ENCODE peak calls at places on chromosomes 16 and 17, in six cellular contexts. B is aorta; M is T-helper 2 cell; D is stimulated activated CD4-positive, alpha-beta T cell treated with anti-CD3 and anti-CD28 coated beads, Interleukin-2, amount 100 ng/mL, for 48 hours; Y is NCI-H510A; G is EL. O is an unnamed sample.

GRCh38 chr16:75309899-75310430 is 58.5 kb upstream of the BCAR1 start:
- DNase-seq in M (no peak), B (no peak), D (no peak), G (no peak), Y (no peak), O (no peak)

GRCh38 chr17:81109957-81110356 is 55.4 kb upstream of the PVALEF start:
- DNase-seq in G (no peak), Y (no peak), D (no peak), M (no peak), B (no peak), O (no peak)

GRCh38 chr17:48753794-48754499 is 25.4 kb upstream of the HOXB13 start:
- DNase-seq in M (no peak), B (no peak), G (peak), Y (no peak), D (no peak), O (no peak)

GRCh38 chr17:71632328-71632727 is 488.5 kb upstream of the SOX9 start:
- DNase-seq in B (no peak), Y (no peak), D (no peak), M (no peak), G (peak), O (no peak)

GRCh38 chr17:65925606-65926307 is 266.2 kb downstream of the CEP112 start:
- DNase-seq in Y (no peak), G (no peak), M (no peak), D (no peak), B (no peak), O (no peak)

GRCh38 chr17:81065500-81065899 is 30.5 kb downstream of the BAIAP2 start:
- DNase-seq in M (no peak), D (no peak), Y (no peak), G (no peak), B (no peak), O (no peak)

GRCh38 chr17:67656494-67657203 is 61.1 kb upstream of the NOL11 start:
- DNase-seq in M (no peak), D (no peak), Y (no peak), G (no peak), B (no peak), O (no peak)

GRCh38 chr16:84024854-84025253 is 17.7 kb downstream of the SLC38A8 start:
- DNase-seq in B (no peak), D (no peak), Y (no peak), G (no peak), M (no peak), O (no peak)

GRCh38 chr17:27586203-27586701 is 44.7 kb upstream of the LGALS9 start:
- DNase-seq in Y (no peak), G (peak), M (no peak), B (no peak), D (no peak), O (no peak)

GRCh38 chr16:58842746-58843145 is 108.6 kb upstream of the GOT2 start:
- DNase-seq in M (no peak), G (no peak), Y (no peak), B (no peak), D (no peak), O (no peak)

GRCh38 chr16:19165101-19165500 is 2.9 kb upstream of the SYT17 start:
- DNase-seq in B (no peak), D (no peak), M (no peak), Y (no peak), G (no peak), O (no peak)

GRCh38 chr17:9371019-9371418 is 204.6 kb downstream of the STX8 start:
- DNase-seq in B (no peak), G (peak), Y (peak), M (no peak), D (no peak), O (no peak)

GRCh38 chr16:81469710-81470481 is 25.3 kb downstream of the CMIP start:
- DNase-seq in G (no peak), M (no peak), Y (no peak), B (no peak), D (no peak), O (no peak)

GRCh38 chr17:43092891-43093290 is 32.3 kb downstream of the BRCA1 start:
- DNase-seq in B (no peak), D (no peak), M (no peak), Y (no peak), G (no peak), O (no peak)

GRCh38 chr17:751269-752001 is 629 bp downstream of the GEMIN4 start:
- DNase-seq in M (peak), D (peak), G (peak), Y (no peak), B (no peak), O (peak)

GRCh38 chr17:7435676-7436555 is 681 bp downstream of the TMEM102 start:
- DNase-seq in D (peak), G (peak), M (peak), B (peak), Y (peak), O (peak)

GRCh38 chr16:19095699-19096098 is 18.1 kb upstream of the ITPRIPL2 start:
- DNase-seq in D (no peak), G (peak), M (no peak), B (no peak), Y (no peak), O (no peak)

GRCh38 chr17:42289863-42290165 is 1.5 kb downstream of the STAT5A start:
- DNase-seq in M (peak), D (peak), B (peak), G (no peak), Y (no peak), O (peak)

GRCh38 chr17:81396278-81396721 is 1.0 kb downstream of the BAHCC1 start:
- DNase-seq in M (no peak), G (no peak), D (no peak), Y (no peak), B (no peak), O (no peak)

GRCh38 chr17:18993876-18994275 is 10.7 kb downstream of the FAM83G start:
- DNase-seq in Y (no peak), M (no peak), D (no peak), B (no peak), G (peak), O (no peak)

GRCh38 chr17:50541916-50542688 is 4.9 kb upstream of the SPATA20 start:
- DNase-seq in G (peak), B (peak), D (peak), M (peak), Y (peak), O (peak)

GRCh38 chr16:11005611-11005975 is 61.2 kb downstream of the CLEC16A start:
- DNase-seq in Y (no peak), D (no peak), B (no peak), G (peak), M (no peak), O (no peak)

GRCh38 chr17:16135461-16135860 is 79.9 kb downstream of the NCOR1 start:
- DNase-seq in B (no peak), M (no peak), D (no peak), Y (no peak), G (no peak), O (no peak)

GRCh38 chr16:56189990-56190902 is 1.0 kb upstream of the GNAO1 start:
- DNase-seq in G (no peak), Y (no peak), B (peak), D (no peak), M (no peak), O (no peak)

GRCh38 chr17:61551255-61551742 is 39.7 kb downstream of the NACA2 start:
- DNase-seq in Y (no peak), G (peak), M (no peak), D (no peak), B (no peak), O (no peak)

GRCh38 chr16:30985401-30986128 is 558 bp downstream of the HSD3B7 start:
- DNase-seq in Y (peak), M (no peak), B (peak), D (no peak), G (peak), O (no peak)

GRCh38 chr16:78605548-78606097 is 506.2 kb downstream of the WWOX start:
- DNase-seq in Y (no peak), B (no peak), D (no peak), M (no peak), G (no peak), O (no peak)

GRCh38 chr16:1287982-1288670 is 21.3 kb upstream of the UBE2I start:
- DNase-seq in B (no peak), M (no peak), D (no peak), G (no peak), Y (no peak), O (no peak)

GRCh38 chr17:60154616-60155426 is 5.0 kb downstream of the CA4 start:
- DNase-seq in M (no peak), G (peak), Y (no peak), D (no peak), B (no peak), O (no peak)